ENCODE peak calls at places on chromosomes 13 and 19, in ten cellular contexts. One of them, this sample, is unnamed.

GRCh38 chr19:28294395-28294794 is 918.6 kb downstream of the UQCRFS1 start:
- DNase-seq in IMR-90: no peak
- DNase-seq in HCEC 1CT: no peak
- DNase-seq in GM13976: no peak
- DNase-seq in Ammon's horn: no peak
- DNase-seq in stimulated activated CD4-positive, alpha-beta T cell treated with anti-CD3 and anti-CD28 coated beads, Interleukin-15, amount 100 ng/mL, for 1 hour: no peak
- DNase-seq in T1000: no peak
- DNase-seq in stimulated activated CD8-positive, alpha-beta memory T cell treated with anti-CD3 and anti-CD28 coated beads, Interleukin-15, amount 100 ng/mL, for 4 hours: no peak
- DNase-seq in omental fat pad: no peak
- DNase-seq in HuH-7: no peak
- DNase-seq in this sample: peak; percentile 48

GRCh38 chr13:49060698-49061387 is 85.1 kb downstream of the FNDC3A start:
- DNase-seq in IMR-90: peak; percentile 20
- DNase-seq in HCEC 1CT: peak; percentile 81
- DNase-seq in GM13976: no peak
- DNase-seq in Ammon's horn: no peak
- DNase-seq in stimulated activated CD4-positive, alpha-beta T cell treated with anti-CD3 and anti-CD28 coated beads, Interleukin-15, amount 100 ng/mL, for 1 hour: no peak
- DNase-seq in T1000: no peak
- DNase-seq in stimulated activated CD8-positive, alpha-beta memory T cell treated with anti-CD3 and anti-CD28 coated beads, Interleukin-15, amount 100 ng/mL, for 4 hours: no peak
- DNase-seq in omental fat pad: no peak
- DNase-seq in HuH-7: no peak
- DNase-seq in this sample: peak; percentile 29

GRCh38 chr19:35846038-35846668 is 6.2 kb downstream of the NPHS1 start:
- DNase-seq in IMR-90: no peak
- DNase-seq in HCEC 1CT: no peak
- DNase-seq in GM13976: no peak
- DNase-seq in Ammon's horn: no peak
- DNase-seq in stimulated activated CD4-positive, alpha-beta T cell treated with anti-CD3 and anti-CD28 coated beads, Interleukin-15, amount 100 ng/mL, for 1 hour: no peak
- DNase-seq in T1000: no peak
- DNase-seq in stimulated activated CD8-positive, alpha-beta memory T cell treated with anti-CD3 and anti-CD28 coated beads, Interleukin-15, amount 100 ng/mL, for 4 hours: no peak
- DNase-seq in omental fat pad: no peak
- DNase-seq in HuH-7: no peak
- DNase-seq in this sample: peak; percentile 6

GRCh38 chr13:22278336-22278929 is 607.6 kb downstream of the FGF9 start:
- DNase-seq in IMR-90: peak; percentile 63
- DNase-seq in HCEC 1CT: no peak
- DNase-seq in GM13976: peak; percentile 46
- DNase-seq in Ammon's horn: peak; percentile 44
- DNase-seq in stimulated activated CD4-positive, alpha-beta T cell treated with anti-CD3 and anti-CD28 coated beads, Interleukin-15, amount 100 ng/mL, for 1 hour: peak; percentile 41
- DNase-seq in T1000: no peak
- DNase-seq in stimulated activated CD8-positive, alpha-beta memory T cell treated with anti-CD3 and anti-CD28 coated beads, Interleukin-15, amount 100 ng/mL, for 4 hours: peak; percentile 35
- DNase-seq in omental fat pad: peak; percentile 35
- DNase-seq in HuH-7: peak; percentile 8
- DNase-seq in this sample: peak; percentile 29

GRCh38 chr19:49168421-49168820 is 10.8 kb downstream of the TRPM4 start:
- DNase-seq in IMR-90: no peak
- DNase-seq in HCEC 1CT: no peak
- DNase-seq in GM13976: no peak
- DNase-seq in Ammon's horn: no peak
- DNase-seq in stimulated activated CD4-positive, alpha-beta T cell treated with anti-CD3 and anti-CD28 coated beads, Interleukin-15, amount 100 ng/mL, for 1 hour: no peak
- DNase-seq in T1000: no peak
- DNase-seq in stimulated activated CD8-positive, alpha-beta memory T cell treated with anti-CD3 and anti-CD28 coated beads, Interleukin-15, amount 100 ng/mL, for 4 hours: no peak
- DNase-seq in omental fat pad: no peak
- DNase-seq in HuH-7: no peak
- DNase-seq in this sample: no peak

GRCh38 chr13:24228852-24229458 is 68.4 kb downstream of the SPATA13 start:
- DNase-seq in IMR-90: peak; percentile 81
- DNase-seq in HCEC 1CT: peak; percentile 57
- DNase-seq in GM13976: peak; percentile 60
- DNase-seq in Ammon's horn: peak; percentile 89
- DNase-seq in stimulated activated CD4-positive, alpha-beta T cell treated with anti-CD3 and anti-CD28 coated beads, Interleukin-15, amount 100 ng/mL, for 1 hour: no peak
- DNase-seq in T1000: no peak
- DNase-seq in stimulated activated CD8-positive, alpha-beta memory T cell treated with anti-CD3 and anti-CD28 coated beads, Interleukin-15, amount 100 ng/mL, for 4 hours: no peak
- DNase-seq in omental fat pad: no peak
- DNase-seq in HuH-7: peak; percentile 47
- DNase-seq in this sample: peak; percentile 79

GRCh38 chr19:39828015-39828633 is 5.8 kb downstream of the DYRK1B start:
- DNase-seq in IMR-90: no peak
- DNase-seq in HCEC 1CT: no peak
- DNase-seq in GM13976: no peak
- DNase-seq in Ammon's horn: no peak
- DNase-seq in stimulated activated CD4-positive, alpha-beta T cell treated with anti-CD3 and anti-CD28 coated beads, Interleukin-15, amount 100 ng/mL, for 1 hour: no peak
- DNase-seq in T1000: no peak
- DNase-seq in stimulated activated CD8-positive, alpha-beta memory T cell treated with anti-CD3 and anti-CD28 coated beads, Interleukin-15, amount 100 ng/mL, for 4 hours: no peak
- DNase-seq in omental fat pad: no peak
- DNase-seq in HuH-7: no peak
- DNase-seq in this sample: no peak

GRCh38 chr13:41019027-41019487 is at the start of gene ELF1:
- DNase-seq in IMR-90: peak; percentile 52
- DNase-seq in HCEC 1CT: peak; percentile 69
- DNase-seq in GM13976: peak; percentile 52
- DNase-seq in Ammon's horn: peak; percentile 60
- DNase-seq in stimulated activated CD4-positive, alpha-beta T cell treated with anti-CD3 and anti-CD28 coated beads, Interleukin-15, amount 100 ng/mL, for 1 hour: no peak
- DNase-seq in T1000: no peak
- DNase-seq in stimulated activated CD8-positive, alpha-beta memory T cell treated with anti-CD3 and anti-CD28 coated beads, Interleukin-15, amount 100 ng/mL, for 4 hours: peak; percentile 18
- DNase-seq in omental fat pad: no peak
- DNase-seq in HuH-7: no peak
- DNase-seq in this sample: peak; percentile 91

This sample was measured in renal cortical epithelial cell.